ENCODE peak calls at places on chromosome 1, in five cellular contexts. B is Peyer's patch, E is EL, U is amygdala, I is HCT116. T is an unnamed sample.

GRCh38 chr1:226589008-226589733 is 40.6 kb downstream of the STUM start:
- DNase-seq in B (peak), E (peak), U (no peak), I (no peak), T (no peak)

GRCh38 chr1:42682739-42683529 is 716 bp downstream of the YBX1 start:
- DNase-seq in B (peak), E (peak), U (peak), I (peak), T (no peak)

GRCh38 chr1:162365284-162366041 is 11.2 kb downstream of the SPATA46 start:
- DNase-seq in B (no peak), E (no peak), U (no peak), I (no peak), T (no peak)

GRCh38 chr1:13725714-13726175 is 25.8 kb downstream of the PRDM2 start:
- DNase-seq in B (no peak), E (peak), U (no peak), I (peak), T (no peak)

GRCh38 chr1:228015276-228016180 is 8.7 kb downstream of the WNT3A start:
- DNase-seq in B (peak), E (peak), U (no peak), I (no peak), T (no peak)

GRCh38 chr1:225655509-225656258 is 2.8 kb upstream of the ENAH start:
- DNase-seq in B (no peak), E (peak), U (no peak), I (peak), T (peak)

GRCh38 chr1:245370905-245371581 is 216.3 kb downstream of the KIF26B start:
- DNase-seq in B (no peak), E (no peak), U (no peak), I (no peak), T (no peak)

GRCh38 chr1:59366352-59366751 is 69.5 kb downstream of the FGGY start:
- DNase-seq in B (no peak), E (peak), U (no peak), I (no peak), T (no peak)

GRCh38 chr1:235011599-235012435 is 116.8 kb downstream of the TOMM20 start:
- DNase-seq in B (no peak), E (peak), U (peak), I (peak), T (peak)

GRCh38 chr1:160781914-160782689 is 13.9 kb upstream of the LY9 start:
- DNase-seq in B (no peak), E (no peak), U (no peak), I (no peak), T (no peak)

GRCh38 chr1:220813013-220813412 is 26.3 kb downstream of the MTARC1 start:
- DNase-seq in B (no peak), E (no peak), U (no peak), I (no peak), T (no peak)

GRCh38 chr1:2342384-2343022 is 48.9 kb downstream of the MORN1 start:
- DNase-seq in B (no peak), E (no peak), U (no peak), I (no peak), T (no peak)

GRCh38 chr1:89358287-89358893 is 5.5 kb upstream of the GBP6 start:
- DNase-seq in B (peak), E (peak), U (peak), I (peak), T (no peak)

GRCh38 chr1:205324781-205325180 is 3.2 kb upstream of the NUAK2 start:
- DNase-seq in B (no peak), E (peak), U (no peak), I (no peak), T (no peak)

GRCh38 chr1:152806576-152806975 is at the start of gene LCE1C:
- DNase-seq in B (no peak), E (no peak), U (no peak), I (no peak), T (no peak)

GRCh38 chr1:19010995-19011696 is 54.7 kb upstream of the IFFO2 start:
- DNase-seq in B (peak), E (peak), U (peak), I (peak), T (peak)

GRCh38 chr1:97308131-97308530 is 586.5 kb downstream of the PTBP2 start:
- DNase-seq in B (no peak), E (peak), U (no peak), I (no peak), T (no peak)

GRCh38 chr1:110463695-110464094 is 12.7 kb downstream of the PROK1 start:
- DNase-seq in B (no peak), E (no peak), U (no peak), I (peak), T (no peak)

GRCh38 chr1:172356620-172357019 is 63.9 kb upstream of the C1orf105 start:
- DNase-seq in B (no peak), E (peak), U (no peak), I (peak), T (peak)

GRCh38 chr1:22229374-22229773 is 86.5 kb upstream of the WNT4 start:
- DNase-seq in B (no peak), E (peak), U (no peak), I (no peak), T (no peak)

GRCh38 chr1:222618001-222618879 is at the start of gene MIA3:
- DNase-seq in B (peak), E (no peak), U (peak), I (no peak), T (no peak)